ENCODE peak calls at places on chromosomes 2 and 18, in ten cellular contexts. I is breast epithelium, L is PC-9, M is hepatocyte, T is upper lobe of right lung, K is RWPE1, V is fibroblast of lung, W is colonic mucosa, C is psoas muscle, H is heart right ventricle. E is an unnamed sample.

GRCh38 chr2:53786371-53787254 is at the start of the genes ASB3 and ERLEC1:
- DNase-seq in I (peak), L (peak), M (peak), T (peak), K (peak), V (peak), W (peak), C (peak), H (peak), E (peak)

GRCh38 chr18:4454548-4455112 is 477 bp downstream of the DLGAP1 start:
- DNase-seq in I (no peak), L (no peak), M (peak), T (peak), K (no peak), V (no peak), W (no peak), C (no peak), H (no peak), E (no peak)

GRCh38 chr18:63342206-63342605 is 22.6 kb upstream of the BCL2 start:
- DNase-seq in I (no peak), L (no peak), M (peak), T (no peak), K (no peak), V (peak), W (no peak), C (no peak), H (no peak), E (peak)

GRCh38 chr18:26457611-26458350 is 90.6 kb downstream of the KCTD1 start:
- DNase-seq in I (no peak), L (no peak), M (no peak), T (no peak), K (no peak), V (no peak), W (no peak), C (no peak), H (no peak), E (no peak)

GRCh38 chr18:22601481-22601880 is 183.8 kb upstream of the CTAGE1 start:
- DNase-seq in I (no peak), L (no peak), M (no peak), T (no peak), K (no peak), V (no peak), W (no peak), C (no peak), H (no peak), E (no peak)

GRCh38 chr2:144703852-144704324 is 184.0 kb upstream of the ZEB2 start:
- DNase-seq in I (no peak), L (peak), M (peak), T (no peak), K (peak), V (peak), W (no peak), C (peak), H (peak), E (peak)

GRCh38 chr2:235543126-235543750 is 49.4 kb downstream of the AGAP1 start:
- DNase-seq in I (no peak), L (peak), M (no peak), T (peak), K (peak), V (no peak), W (peak), C (no peak), H (no peak), E (no peak)

GRCh38 chr2:221434155-221434554 is 137.9 kb downstream of the EPHA4 start:
- DNase-seq in I (no peak), L (peak), M (no peak), T (no peak), K (no peak), V (no peak), W (no peak), C (no peak), H (no peak), E (peak)

GRCh38 chr2:78999410-78999809 is 26.1 kb upstream of the REG3G start:
- DNase-seq in I (no peak), L (no peak), M (peak), T (no peak), K (peak), V (peak), W (no peak), C (no peak), H (no peak), E (no peak)

GRCh38 chr18:63869374-63869773 is 18.1 kb upstream of the SERPINB2 start:
- DNase-seq in I (no peak), L (no peak), M (no peak), T (no peak), K (peak), V (peak), W (no peak), C (no peak), H (no peak), E (peak)

GRCh38 chr18:12086677-12087482 is 6.8 kb upstream of the ANKRD62 start:
- DNase-seq in I (no peak), L (no peak), M (peak), T (no peak), K (no peak), V (no peak), W (no peak), C (peak), H (no peak), E (no peak)

GRCh38 chr2:88729061-88729745 is 37.7 kb downstream of the RPIA start:
- DNase-seq in I (no peak), L (no peak), M (no peak), T (no peak), K (no peak), V (peak), W (no peak), C (no peak), H (no peak), E (no peak)

GRCh38 chr18:22165049-22165602 is 4.3 kb upstream of the GATA6 start:
- DNase-seq in I (no peak), L (no peak), M (peak), T (no peak), K (no peak), V (no peak), W (no peak), C (no peak), H (no peak), E (no peak)

GRCh38 chr2:85754313-85755095 is 713 bp downstream of the ATOH8 start:
- DNase-seq in I (no peak), L (no peak), M (peak), T (peak), K (no peak), V (peak), W (no peak), C (peak), H (peak), E (peak)

GRCh38 chr2:142725386-142725785 is 152.1 kb upstream of the KYNU start:
- DNase-seq in I (no peak), L (no peak), M (no peak), T (no peak), K (no peak), V (no peak), W (no peak), C (no peak), H (no peak), E (no peak)

GRCh38 chr2:119476301-119477117 is 44.9 kb downstream of the TMEM37 start:
- DNase-seq in I (no peak), L (peak), M (peak), T (peak), K (peak), V (peak), W (peak), C (peak), H (no peak), E (peak)

GRCh38 chr2:109143214-109144187 is 14.5 kb downstream of the SH3RF3 start:
- DNase-seq in I (no peak), L (no peak), M (no peak), T (no peak), K (no peak), V (no peak), W (no peak), C (no peak), H (no peak), E (no peak)

GRCh38 chr2:26655611-26656195 is 14.5 kb upstream of the CIB4 start:
- DNase-seq in I (no peak), L (no peak), M (no peak), T (no peak), K (no peak), V (no peak), W (no peak), C (no peak), H (no peak), E (no peak)

GRCh38 chr2:190819835-190820234 is 60.8 kb upstream of the GLS start:
- DNase-seq in I (no peak), L (no peak), M (peak), T (no peak), K (no peak), V (peak), W (no peak), C (no peak), H (no peak), E (no peak)

GRCh38 chr2:195560209-195560907 is 96.7 kb upstream of the SLC39A10 start:
- DNase-seq in I (no peak), L (no peak), M (no peak), T (no peak), K (no peak), V (peak), W (peak), C (no peak), H (no peak), E (no peak)

GRCh38 chr2:232367591-232368233 is 10.8 kb upstream of the ALPP start:
- DNase-seq in I (peak), L (no peak), M (no peak), T (peak), K (no peak), V (no peak), W (no peak), C (no peak), H (no peak), E (no peak)

GRCh38 chr2:17816396-17817245 is at the start of gene MSGN1:
- DNase-seq in I (no peak), L (no peak), M (no peak), T (no peak), K (no peak), V (no peak), W (no peak), C (no peak), H (no peak), E (no peak)

GRCh38 chr2:156443089-156443488 is 6.9 kb downstream of the GPD2 start:
- DNase-seq in I (no peak), L (no peak), M (no peak), T (no peak), K (no peak), V (no peak), W (no peak), C (no peak), H (no peak), E (no peak)

GRCh38 chr2:98875081-98875728 is 60.8 kb downstream of the CRACDL start:
- DNase-seq in I (no peak), L (no peak), M (no peak), T (peak), K (no peak), V (no peak), W (no peak), C (no peak), H (no peak), E (no peak)

GRCh38 chr2:86468162-86469033 is 27.2 kb downstream of the KDM3A start:
- DNase-seq in I (no peak), L (no peak), M (no peak), T (no peak), K (no peak), V (no peak), W (no peak), C (no peak), H (no peak), E (no peak)

GRCh38 chr18:12645264-12645663 is 12.6 kb downstream of the SPIRE1 start:
- DNase-seq in I (no peak), L (no peak), M (no peak), T (no peak), K (no peak), V (no peak), W (no peak), C (no peak), H (no peak), E (no peak)

GRCh38 chr18:61323951-61324350 is 9.3 kb upstream of the CDH20 start:
- DNase-seq in I (no peak), L (no peak), M (no peak), T (no peak), K (no peak), V (peak), W (no peak), C (no peak), H (no peak), E (peak)

GRCh38 chr18:79625924-79626561 is 53.6 kb upstream of the CTDP1 start:
- DNase-seq in I (no peak), L (no peak), M (no peak), T (peak), K (no peak), V (no peak), W (no peak), C (no peak), H (no peak), E (no peak)

GRCh38 chr2:181857471-181857870 is 34.1 kb upstream of the ITPRID2 start:
- DNase-seq in I (no peak), L (peak), M (no peak), T (no peak), K (peak), V (peak), W (no peak), C (no peak), H (no peak), E (peak)

GRCh38 chr2:231187736-231188505 is 10.5 kb upstream of the ARMC9 start:
- DNase-seq in I (no peak), L (no peak), M (peak), T (no peak), K (no peak), V (peak), W (no peak), C (no peak), H (peak), E (no peak)

GRCh38 chr2:206984206-206984605 is 44.9 kb downstream of the CPO start:
- DNase-seq in I (no peak), L (peak), M (no peak), T (no peak), K (no peak), V (peak), W (no peak), C (no peak), H (no peak), E (no peak)

DNA sequence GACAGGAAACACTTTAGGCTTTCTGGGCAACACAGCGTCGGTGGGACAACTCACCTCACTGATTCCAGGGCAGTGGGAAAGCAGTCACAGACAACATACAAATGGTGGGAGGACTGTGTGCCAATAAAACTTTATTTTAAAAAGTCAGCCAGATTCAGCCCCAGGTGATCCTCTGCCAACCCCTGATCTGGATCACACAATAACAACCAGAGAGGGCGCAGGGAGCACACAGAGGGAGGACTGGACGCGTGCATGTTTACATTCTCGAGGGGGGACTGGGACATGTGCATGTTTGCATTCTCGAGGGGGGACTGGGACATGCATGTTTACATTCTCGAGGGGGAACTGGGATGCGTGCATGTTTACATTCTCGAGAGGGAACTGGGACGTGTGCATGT is 209.5 kb downstream of the NDUFA10 start:
- DNase-seq in I (peak), L (no peak), M (no peak), T (no peak), K (no peak), V (peak), W (no peak), C (no peak), H (no peak), E (no peak)
- H3K27ac ChIP-seq in I (no peak), L (no peak), M (peak), T (no peak), K (no peak), V (no peak), W (no peak), C (no peak), H (no peak), E (no peak)

GRCh38 chr2:237627463-237628321 is at the start of gene LRRFIP1:
- DNase-seq in I (no peak), L (no peak), M (peak), T (peak), K (peak), V (no peak), W (no peak), C (peak), H (no peak), E (no peak)
- TF ChIP-seq CTCF in I (no peak), L (no peak), M (peak), T (no peak), K (no peak), V (peak), W (no peak), C (no peak), H (peak), E (no peak)

DNA sequence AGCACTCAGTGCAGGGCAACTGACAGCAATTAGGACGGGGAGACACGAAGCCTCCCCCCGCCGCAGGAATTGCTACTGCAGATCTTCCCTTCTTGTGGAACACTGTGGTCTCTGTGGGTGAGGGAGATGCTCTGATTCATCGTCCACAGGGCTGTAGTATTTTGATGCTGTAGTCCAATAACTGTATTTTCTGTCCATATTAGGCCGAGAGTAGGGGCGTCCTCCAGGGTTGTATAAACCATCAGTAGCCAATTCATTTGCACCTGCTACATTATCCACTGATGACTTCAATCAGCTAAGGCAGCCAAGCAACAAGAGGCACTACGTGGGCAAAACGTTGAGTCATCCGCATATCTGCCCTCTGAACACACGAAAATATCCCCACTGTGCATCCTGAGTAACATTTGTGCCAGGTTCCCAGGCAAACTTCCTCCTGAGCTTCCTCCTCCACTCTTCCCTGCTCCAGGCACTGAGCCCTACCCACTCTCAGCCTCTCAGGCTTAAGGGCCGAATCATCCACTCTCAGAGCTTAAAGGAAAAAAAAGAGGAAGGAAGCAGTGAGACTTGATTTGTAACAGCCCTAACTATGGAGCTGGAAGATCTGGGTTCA is 62.1 kb downstream of the LBH start:
- DNase-seq in I (no peak), L (peak), M (no peak), T (no peak), K (peak), V (peak), W (no peak), C (no peak), H (no peak), E (peak)
- H3K27ac ChIP-seq in I (no peak), L (peak), M (no peak), T (no peak), K (no peak), V (peak), W (no peak), C (no peak), H (peak), E (no peak)

DNA sequence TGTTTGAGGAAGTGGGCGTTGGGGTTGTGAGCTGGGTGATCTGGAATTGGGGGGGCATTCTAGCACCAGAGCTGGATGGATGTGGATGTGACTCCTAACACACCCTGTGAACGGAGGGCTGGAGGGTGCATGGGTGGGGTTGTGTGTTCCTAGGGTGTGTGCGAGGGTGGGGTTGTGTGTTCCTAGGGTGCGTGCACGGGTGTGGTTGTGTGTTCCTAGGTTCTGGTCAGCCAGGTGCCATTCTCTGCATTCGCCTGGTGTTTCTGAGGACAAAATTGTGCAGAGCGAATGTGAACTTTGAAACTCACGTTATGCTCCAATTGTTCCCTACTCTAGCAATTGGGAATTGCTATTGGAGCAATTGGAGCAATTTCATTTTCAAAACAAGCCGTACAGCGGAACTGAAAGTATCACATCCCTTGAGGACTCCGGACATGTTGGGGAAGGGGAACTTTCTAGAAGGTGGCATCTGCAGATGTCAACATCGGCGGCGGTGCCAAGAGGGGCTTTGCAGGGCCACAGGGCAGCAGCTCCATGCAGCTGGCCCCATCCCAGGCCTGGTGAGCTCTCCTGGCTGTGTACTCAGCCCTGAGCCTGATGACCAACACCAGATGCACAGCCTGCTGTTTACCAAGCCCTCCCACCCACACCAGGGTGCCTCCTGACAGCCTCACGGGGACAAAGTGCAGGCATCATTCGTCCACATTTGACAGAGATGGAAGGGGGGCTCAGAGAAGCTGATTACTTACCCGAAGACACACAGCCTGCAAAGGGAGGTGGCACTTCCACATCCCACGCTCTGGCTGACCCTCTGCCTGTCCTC is 69.4 kb upstream of the ASAP2 start:
- DNase-seq in I (no peak), L (no peak), M (peak), T (no peak), K (no peak), V (no peak), W (peak), C (no peak), H (no peak), E (no peak)
- TF ChIP-seq CTCF in I (no peak), L (no peak), M (no peak), T (no peak), K (no peak), V (no peak), W (no peak), C (no peak), H (no peak), E (no peak)

GRCh38 chr2:237279012-237279768 is 134.8 kb downstream of the COL6A3 start:
- DNase-seq in I (no peak), L (no peak), M (no peak), T (no peak), K (no peak), V (peak), W (no peak), C (no peak), H (no peak), E (no peak)

GRCh38 chr2:237282568-237283128 is 131.3 kb downstream of the COL6A3 start:
- DNase-seq in I (no peak), L (no peak), M (no peak), T (no peak), K (no peak), V (no peak), W (no peak), C (no peak), H (no peak), E (no peak)

GRCh38 chr2:237280235-237280634 is 133.7 kb downstream of the COL6A3 start:
- DNase-seq in I (no peak), L (no peak), M (peak), T (no peak), K (peak), V (peak), W (no peak), C (no peak), H (no peak), E (no peak)

GRCh38 chr2:237281900-237282306 is 132.1 kb downstream of the COL6A3 start:
- DNase-seq in I (no peak), L (peak), M (peak), T (no peak), K (no peak), V (peak), W (no peak), C (no peak), H (no peak), E (peak)

GRCh38 chr2:237280937-237281336 is 133.0 kb downstream of the COL6A3 start:
- DNase-seq in I (no peak), L (no peak), M (no peak), T (no peak), K (no peak), V (no peak), W (no peak), C (no peak), H (no peak), E (no peak)
- H3K27ac ChIP-seq in I (peak), L (no peak), M (peak), T (no peak), K (no peak), V (peak), W (no peak), C (peak), H (peak), E (no peak)

DNA sequence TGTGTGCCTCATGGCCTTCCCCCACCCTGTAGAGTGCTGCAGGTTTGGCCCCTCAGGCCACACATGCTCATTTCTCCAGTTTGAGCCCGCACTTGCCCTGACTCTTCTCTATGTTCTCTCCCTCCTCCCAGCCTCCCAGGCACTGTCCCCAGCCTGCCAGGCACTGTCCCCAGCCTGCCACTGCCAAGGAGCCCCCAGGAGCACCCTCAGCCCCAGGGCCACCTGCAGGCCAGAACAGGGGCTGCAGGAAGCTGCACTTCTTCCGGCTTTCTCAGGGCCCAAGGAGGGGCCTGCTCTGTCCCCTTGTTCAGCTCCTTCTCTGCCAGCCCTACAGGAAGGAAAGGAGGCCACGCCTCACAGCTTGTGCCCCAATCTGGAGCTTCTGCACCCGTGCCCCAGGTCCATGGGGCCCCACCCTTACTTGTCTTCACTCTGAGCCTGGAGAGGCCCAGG is 31.6 kb downstream of the CYP26B1 start:
- DNase-seq in I (no peak), L (no peak), M (no peak), T (no peak), K (no peak), V (no peak), W (peak), C (no peak), H (no peak), E (no peak)
- TF ChIP-seq CTCF in I (no peak), L (peak), M (no peak), T (peak), K (peak), V (no peak), W (no peak), C (no peak), H (no peak), E (peak)

GRCh38 chr18:48342125-48342524 is 67.1 kb downstream of the ZBTB7C start:
- DNase-seq in I (no peak), L (no peak), M (no peak), T (no peak), K (no peak), V (no peak), W (no peak), C (no peak), H (peak), E (no peak)
- H3K27ac ChIP-seq in I (peak), L (no peak), M (no peak), T (peak), K (no peak), V (no peak), W (no peak), C (no peak), H (peak), E (no peak)